ENCODE peak calls at places on chromosomes 4 and X, in four cellular contexts. V is lower leg skin; J is NCI-H1105 treated with DMSO at 0.1 percent for 48 hours; Q is CD8-positive, alpha-beta T cell. F is an unnamed sample.

GRCh38 chr4:56909083-56909981 is 1.6 kb downstream of the REST start:
- DNase-seq in J (no peak), Q (peak), V (peak), F (peak)

GRCh38 chr4:78237360-78237759 is 180.2 kb downstream of the FRAS1 start:
- DNase-seq in Q (no peak), V (no peak), J (no peak), F (no peak)

GRCh38 chrX:107713205-107714195 is 62.1 kb downstream of the TSC22D3 start:
- DNase-seq in J (no peak), Q (peak), V (no peak), F (no peak)

GRCh38 chr4:165814256-165815010 is 58.6 kb upstream of the TLL1 start:
- DNase-seq in Q (no peak), V (no peak), J (peak), F (no peak)

GRCh38 chrX:471239-471638 is 84.5 kb upstream of the PPP2R3B start:
- DNase-seq in J (no peak), V (no peak), Q (no peak), F (no peak)

GRCh38 chr4:75831856-75832405 is 70.3 kb downstream of the PPEF2 start:
- DNase-seq in J (peak), V (no peak), Q (no peak), F (no peak)

GRCh38 chrX:136495043-136495442 is 2.3 kb upstream of the HTATSF1 start:
- DNase-seq in Q (no peak), V (no peak), J (no peak), F (no peak)

GRCh38 chrX:125850693-125851092 is 315.4 kb downstream of the DCAF12L2 start:
- DNase-seq in Q (no peak), J (no peak), V (no peak), F (no peak)

GRCh38 chr4:47271296-47271695 is 192.2 kb downstream of the COMMD8 start:
- DNase-seq in J (peak), Q (no peak), V (no peak), F (no peak)

GRCh38 chrX:3271485-3272186 is 74.8 kb downstream of the MXRA5 start:
- DNase-seq in V (no peak), Q (no peak), J (no peak), F (no peak)

GRCh38 chr4:117134386-117134785 is 49.0 kb upstream of the TRAM1L1 start:
- DNase-seq in V (no peak), J (peak), Q (no peak), F (no peak)

GRCh38 chrX:103175944-103176753 is 38.8 kb upstream of the BEX4 start:
- DNase-seq in J (peak), V (peak), Q (peak), F (no peak)

GRCh38 chr4:54050214-54050904 is 14.0 kb downstream of the CHIC2 start:
- DNase-seq in J (no peak), V (no peak), Q (no peak), F (no peak)

GRCh38 chr4:145154573-145154972 is 25.8 kb downstream of the OTUD4 start:
- DNase-seq in J (no peak), Q (no peak), V (no peak), F (no peak)

GRCh38 chrX:55619547-55619946 is 3.7 kb upstream of the FOXR2 start:
- DNase-seq in Q (no peak), V (no peak), J (no peak), F (no peak)

GRCh38 chr4:155745984-155746383 is 12.8 kb upstream of the GUCY1B1 start:
- DNase-seq in J (no peak), Q (no peak), V (no peak), F (no peak)

GRCh38 chr4:40321671-40322131 is 13.4 kb upstream of the CHRNA9 start:
- DNase-seq in V (no peak), J (no peak), Q (no peak), F (no peak)

GRCh38 chr4:141346144-141346543 is 125.4 kb downstream of the ZNF330 start:
- DNase-seq in Q (no peak), J (peak), V (no peak), F (no peak)

GRCh38 chrX:100207331-100208024 is 202.6 kb downstream of the PCDH19 start:
- DNase-seq in J (no peak), Q (no peak), V (no peak), F (no peak)

GRCh38 chr4:825969-826330 is at the start of gene CPLX1:
- DNase-seq in J (no peak), Q (no peak), V (no peak), F (no peak)

GRCh38 chr4:169279111-169279510 is 8.4 kb upstream of the SH3RF1 start:
- DNase-seq in J (no peak), Q (no peak), V (no peak), F (no peak)

GRCh38 chrX:138917781-138918180 is 206.3 kb upstream of the FGF13 start:
- DNase-seq in J (no peak), Q (no peak), V (no peak), F (no peak)